ENCODE peak calls at places on chromosome 18, in seven cellular contexts. J is NCI-H1092 treated with DMSO at 0.1 percent for 48 hours, D is neural progenitor cell, E is brain microvascular endothelial cell, F is RWPE1, B is uterus, I is tibial artery. O is an unnamed sample.

GRCh38 chr18:12287131-12287681 is 20.8 kb upstream of the TUBB6 start:
- DNase-seq in D (peak; percentile 55), I (no peak), E (no peak), F (peak; percentile 24), J (no peak), B (no peak), O (no peak)

GRCh38 chr18:985301-985700 is 80.6 kb downstream of the ADCYAP1 start:
- DNase-seq in J (peak; percentile 86), B (no peak), E (no peak), I (no peak), F (no peak), D (peak; percentile 52), O (no peak)

GRCh38 chr18:68763082-68763481 is 34.8 kb upstream of the CCDC102B start:
- DNase-seq in B (no peak), J (no peak), D (no peak), E (peak; percentile 89), I (no peak), F (peak; percentile 15), O (no peak)

GRCh38 chr18:79644666-79645057 is 34.9 kb upstream of the CTDP1 start:
- DNase-seq in D (no peak), F (no peak), J (no peak), E (no peak), B (no peak), I (no peak), O (no peak)

GRCh38 chr18:48834421-48835011 is 116.2 kb downstream of the SMAD7 start:
- DNase-seq in E (peak; percentile 87), F (peak; percentile 81), B (peak; percentile 72), I (peak; percentile 95), J (no peak), D (no peak), O (peak; percentile 96)

GRCh38 chr18:58169472-58169871 is 125.4 kb downstream of the NEDD4L start:
- DNase-seq in I (no peak), D (no peak), B (no peak), J (no peak), E (no peak), F (no peak), O (no peak)

GRCh38 chr18:48719988-48720654 is 181.3 kb downstream of the CTIF start:
- DNase-seq in D (no peak), E (peak; percentile 41), J (no peak), F (no peak), B (no peak), I (no peak), O (peak; percentile 47)

GRCh38 chr18:11251891-11252270 is 102.5 kb upstream of the PIEZO2 start:
- DNase-seq in I (no peak), D (no peak), F (no peak), E (peak; percentile 14), B (no peak), J (no peak), O (peak; percentile 19)

GRCh38 chr18:56721031-56721430 is 69.9 kb downstream of the WDR7 start:
- DNase-seq in F (no peak), I (no peak), E (no peak), J (no peak), B (no peak), D (no peak), O (no peak)